ENCODE peak calls at places on chromosomes 4 and X, in four cellular contexts. F, G, S and Y are unnamed samples.

GRCh38 chr4:75289843-75290616 is 224.2 kb downstream of the RCHY1 start:
- DNase-seq in F (no peak), G (peak; percentile 47), S (no peak), Y (no peak)

GRCh38 chr4:42411803-42412202 is 14.5 kb downstream of the SHISA3 start:
- DNase-seq in F (no peak), G (no peak), S (no peak), Y (peak; percentile 5)

GRCh38 chrX:153445106-153445855 is 575 bp downstream of the TREX2 start:
- DNase-seq in F (no peak), S (no peak), G (no peak), Y (no peak)

GRCh38 chrX:49884290-49884862 is 5.1 kb downstream of the USP27X start:
- DNase-seq in G (peak; percentile 26), S (peak; percentile 68), F (no peak), Y (peak; percentile 32)

GRCh38 chr4:141783770-141784169 is 147.4 kb downstream of the IL15 start:
- DNase-seq in G (no peak), F (no peak), S (no peak), Y (no peak)

GRCh38 chr4:73103799-73104503 is 34.4 kb upstream of the COX18 start:
- DNase-seq in F (no peak), G (no peak), S (no peak), Y (peak; percentile 10)

GRCh38 chr4:3306465-3306864 is 13.6 kb downstream of the RGS12 start:
- DNase-seq in S (peak; percentile 1), G (no peak), F (no peak), Y (no peak)

GRCh38 chr4:54317690-54318089 is 88.6 kb downstream of the PDGFRA start:
- DNase-seq in F (no peak), G (no peak), S (no peak), Y (no peak)

GRCh38 chrX:2640436-2641150 is 50.5 kb upstream of the CD99 start:
- DNase-seq in F (no peak), S (no peak), G (no peak), Y (no peak)

GRCh38 chr4:155434904-155435303 is 58.1 kb upstream of the MAP9 start:
- DNase-seq in G (no peak), S (no peak), F (no peak), Y (no peak)

GRCh38 chr4:155526452-155527169 is 140.0 kb upstream of the GUCY1A1 start:
- DNase-seq in G (no peak), F (peak; percentile 12), S (no peak), Y (no peak)

GRCh38 chr4:17324431-17324830 is 187.5 kb downstream of the QDPR start:
- DNase-seq in F (peak; percentile 44), G (peak; percentile 29), S (peak; percentile 60), Y (peak; percentile 70)

GRCh38 chr4:161926033-161926828 is 237.6 kb downstream of the FSTL5 start:
- DNase-seq in F (no peak), G (no peak), S (no peak), Y (no peak)

GRCh38 chrX:121782544-121782943 is 735.1 kb downstream of the GLUD2 start:
- DNase-seq in G (no peak), F (no peak), S (no peak), Y (no peak)

GRCh38 chr4:178955614-178956013 is 1513.4 kb upstream of the AGA start:
- DNase-seq in G (no peak), F (no peak), S (no peak), Y (no peak)

GRCh38 chr4:112296949-112297483 is at the start of gene ALPK1:
- DNase-seq in G (peak; percentile 88), F (peak; percentile 80), S (no peak), Y (peak; percentile 86)

GRCh38 chr4:71487324-71487677 is 148.5 kb downstream of the SLC4A4 start:
- DNase-seq in F (no peak), G (no peak), S (no peak), Y (no peak)

GRCh38 chrX:19758536-19758935 is 128.9 kb downstream of the SH3KBP1 start:
- DNase-seq in F (no peak), S (no peak), G (no peak), Y (no peak)

GRCh38 chrX:123736333-123736921 is 3.6 kb upstream of the THOC2 start:
- DNase-seq in G (no peak), S (peak; percentile 41), F (peak; percentile 85), Y (peak; percentile 19)

GRCh38 chrX:127943570-127943969 is 108.6 kb downstream of the ACTRT1 start:
- DNase-seq in F (no peak), S (no peak), G (no peak), Y (no peak)

GRCh38 chrX:56281789-56282188 is 49.6 kb downstream of the KLF8 start:
- DNase-seq in G (peak; percentile 3), F (no peak), S (no peak), Y (peak; percentile 4)

GRCh38 chr4:40055379-40055872 is 1.2 kb upstream of the N4BP2 start:
- DNase-seq in F (no peak), S (no peak), G (no peak), Y (peak; percentile 76)

GRCh38 chr4:160370046-160370445 is 1267.2 kb downstream of the RAPGEF2 start:
- DNase-seq in S (no peak), G (no peak), F (no peak), Y (peak; percentile 63)

GRCh38 chr4:123478859-123479345 is 82.3 kb downstream of the SPRY1 start:
- DNase-seq in F (peak; percentile 70), S (no peak), G (peak; percentile 64), Y (peak; percentile 53)

GRCh38 chrX:123869488-123869887 is 9.6 kb downstream of the XIAP start:
- DNase-seq in S (no peak), F (peak; percentile 39), G (no peak), Y (peak; percentile 8)

GRCh38 chr4:162347492-162348213 is 183.9 kb upstream of the FSTL5 start:
- DNase-seq in G (no peak), S (no peak), F (no peak), Y (no peak)

GRCh38 chr4:174521800-174522182 is 497 bp downstream of the HPGD start:
- DNase-seq in F (no peak), S (no peak), G (no peak), Y (no peak)

GRCh38 chr4:2443061-2443730 is 24.4 kb downstream of the CFAP99 start:
- DNase-seq in G (no peak), F (no peak), S (no peak), Y (no peak)

GRCh38 chr4:125891597-125892258 is 577.0 kb downstream of the FAT4 start:
- DNase-seq in S (no peak), F (peak; percentile 75), G (no peak), Y (peak; percentile 83)

GRCh38 chr4:53355919-53356521 is 9.8 kb downstream of the SCFD2 start:
- DNase-seq in F (peak; percentile 23), G (no peak), S (no peak), Y (no peak)

GRCh38 chrX:13008851-13009250 is 33.9 kb downstream of the TMSB4X start:
- DNase-seq in G (no peak), F (no peak), S (no peak), Y (no peak)

GRCh38 chrX:23804578-23804977 is 21.6 kb downstream of the SAT1 start:
- DNase-seq in S (no peak), G (no peak), F (no peak), Y (no peak)

GRCh38 chr4:53055274-53055673 is 193.2 kb downstream of the RASL11B start:
- DNase-seq in S (peak; percentile 59), G (no peak), F (peak; percentile 65), Y (peak; percentile 91)

GRCh38 chrX:19225906-19226305 is 103.6 kb upstream of the ADGRG2 start:
- DNase-seq in F (no peak), S (no peak), G (no peak), Y (peak; percentile 2)

GRCh38 chrX:23554304-23554703 is 113.0 kb upstream of the PRDX4 start:
- DNase-seq in S (peak; percentile 10), F (peak; percentile 7), G (peak; percentile 22), Y (peak; percentile 60)

GRCh38 chr4:55742655-55743191 is 76.9 kb upstream of the EXOC1L start:
- DNase-seq in S (peak; percentile 81), F (no peak), G (no peak), Y (peak; percentile 45)

GRCh38 chrX:110204986-110205385 is 112.9 kb downstream of the AMMECR1 start:
- DNase-seq in S (no peak), G (no peak), F (peak; percentile 59), Y (peak; percentile 84)

GRCh38 chrX:134758652-134759051 is 100.4 kb upstream of the PLAC1 start:
- DNase-seq in G (no peak), F (no peak), S (no peak), Y (no peak)

GRCh38 chrX:134749651-134750450 is 91.6 kb upstream of the PLAC1 start:
- DNase-seq in S (no peak), F (no peak), G (no peak), Y (no peak)

GRCh38 chrX:134752558-134752957 is 94.3 kb upstream of the PLAC1 start:
- DNase-seq in F (no peak), S (no peak), G (no peak), Y (no peak)

GRCh38 chrX:134753185-134754008 is 95.1 kb upstream of the PLAC1 start:
- DNase-seq in S (peak; percentile 16), G (no peak), F (peak; percentile 34), Y (peak; percentile 50)
- TF ChIP-seq CTCF in S (peak; percentile 53), G (peak; percentile 2), F (peak; percentile 18), Y (peak; percentile 20)

GRCh38 chr4:110418641-110419040 is 57.3 kb upstream of the ENPEP start:
- DNase-seq in G (no peak), F (no peak), S (peak; percentile 15), Y (no peak)

GRCh38 chr4:110415451-110415850 is 60.5 kb upstream of the ENPEP start:
- DNase-seq in S (no peak), G (no peak), F (no peak), Y (no peak)

GRCh38 chr4:110412354-110412753 is 63.6 kb upstream of the ENPEP start:
- DNase-seq in S (no peak), G (no peak), F (no peak), Y (no peak)

GRCh38 chr4:110414590-110414989 is 61.4 kb upstream of the ENPEP start:
- DNase-seq in F (no peak), G (no peak), S (no peak), Y (no peak)

GRCh38 chr4:110417151-110417550 is 58.8 kb upstream of the ENPEP start:
- DNase-seq in G (no peak), F (no peak), S (no peak), Y (no peak)
- H3K4me3 ChIP-seq in G (no peak overlapping the region), F (no peak overlapping the region), S (no peak overlapping the region), Y (no peak overlapping the region)

DNA sequence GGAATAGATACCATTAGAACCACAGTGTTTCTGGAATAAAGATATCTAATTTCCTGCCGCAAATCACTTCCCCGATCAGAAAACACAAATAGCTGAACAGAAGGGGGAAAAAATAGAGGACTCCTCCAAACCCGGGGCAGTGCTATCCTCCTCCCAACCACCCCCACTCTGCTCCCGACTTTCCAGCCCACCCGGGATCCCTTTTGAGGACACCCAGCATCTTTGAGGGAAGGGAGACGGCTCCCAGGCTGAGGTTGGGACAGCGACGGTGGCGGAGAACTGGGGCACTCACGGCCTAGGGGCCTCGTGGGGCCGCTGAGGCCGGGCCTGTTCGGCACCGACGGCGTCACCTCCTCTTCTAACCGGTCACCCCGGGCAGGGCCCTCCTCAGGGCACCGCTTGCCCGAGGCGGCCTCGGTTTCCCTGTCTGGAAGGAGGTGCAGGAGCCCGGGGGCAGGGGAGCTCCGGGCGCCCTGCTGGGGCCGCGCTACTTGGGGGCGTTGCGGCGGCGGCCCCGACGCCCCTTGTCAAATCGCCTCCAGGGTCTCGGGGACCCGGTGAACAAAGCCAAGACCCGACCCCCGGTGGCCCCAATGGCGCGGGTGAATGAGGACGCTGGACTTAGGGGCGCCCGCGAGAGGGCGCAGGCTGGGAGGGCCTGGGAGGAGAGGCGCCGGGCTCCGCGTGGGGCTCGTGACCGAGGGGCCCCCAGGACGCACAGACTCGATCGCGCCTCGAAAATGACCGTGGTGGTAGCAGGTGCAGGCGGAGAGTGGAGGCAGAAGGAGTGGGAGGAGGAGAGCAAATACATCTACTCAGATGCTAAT is 6.9 kb upstream of the ARX start:
- DNase-seq in F (no peak), G (no peak), S (no peak), Y (no peak)
- TF ChIP-seq CTCF in F (no peak), G (no peak), S (peak; percentile 35), Y (peak; percentile 14)

GRCh38 chr4:151226004-151226932 is 50.7 kb upstream of the PRSS48 start:
- DNase-seq in F (peak; percentile 78), S (no peak), G (peak; percentile 24), Y (peak; percentile 90)
- H3K4me3 ChIP-seq in F (peak overlapping the region; percentile 74), S (no peak overlapping the region), G (no peak overlapping the region), Y (peak overlapping the region; percentile 43)